ENCODE peak calls at places on chromosomes 13 and 19, in eight cellular contexts. Q is T-helper 9 cell; S is CD4-positive, alpha-beta T cell; O is activated naive CD8-positive, alpha-beta T cell treated with anti-CD3 and anti-CD28 coated beads, Interleukin-2, amount 50 U/mL, for 24 hours; L is EL; P is NCI-H1048; C is OCI-M1; F is lower lobe of right lung. B is an unnamed sample.

GRCh38 chr13:71865858-71866172 is 1.2 kb downstream of the DACH1 start:
- DNase-seq in C (no peak), F (peak; percentile 45), Q (no peak), S (no peak), O (no peak), L (no peak), P (no peak), B (peak; percentile 4)

GRCh38 chr13:104477256-104477655 is 1411.0 kb upstream of the SLC10A2 start:
- DNase-seq in C (no peak), F (no peak), P (no peak), O (no peak), S (no peak), L (peak; percentile 3), Q (no peak), B (no peak)

GRCh38 chr13:30107536-30108136 is 199.7 kb downstream of the KATNAL1 start:
- DNase-seq in P (no peak), Q (no peak), F (peak; percentile 68), L (peak; percentile 76), C (no peak), S (no peak), O (no peak), B (no peak)

GRCh38 chr13:80705371-80706163 is 364.6 kb upstream of the SPRY2 start:
- DNase-seq in S (no peak), L (no peak), Q (no peak), O (no peak), P (no peak), F (no peak), C (no peak), B (no peak)

GRCh38 chr13:109968876-109969577 is 182.6 kb upstream of the IRS2 start:
- DNase-seq in S (no peak), L (no peak), F (no peak), Q (no peak), C (no peak), P (no peak), O (no peak), B (no peak)

GRCh38 chr19:2415281-2415972 is 12.0 kb downstream of the TIMM13 start:
- DNase-seq in O (no peak), F (no peak), Q (no peak), S (no peak), P (no peak), C (no peak), L (no peak), B (no peak)

GRCh38 chr19:43596842-43597461 is 557 bp downstream of the ZNF576 start:
- DNase-seq in P (no peak), C (peak; percentile 43), F (no peak), L (peak; percentile 21), O (no peak), S (no peak), Q (no peak), B (no peak)

GRCh38 chr19:34879563-34879962 is 47.1 kb upstream of the ZNF30 start:
- DNase-seq in L (no peak), F (no peak), C (no peak), S (no peak), Q (no peak), O (no peak), P (no peak), B (no peak)

GRCh38 chr13:75316427-75316826 is 165.5 kb downstream of the TBC1D4 start:
- DNase-seq in F (no peak), C (peak; percentile 12), Q (no peak), L (peak; percentile 8), S (no peak), P (no peak), O (no peak), B (no peak)

GRCh38 chr19:32498641-32499200 is 82.3 kb upstream of the PDCD5 start:
- DNase-seq in L (peak; percentile 1), P (no peak), Q (no peak), O (no peak), C (no peak), F (no peak), S (no peak), B (no peak)

GRCh38 chr19:54523403-54523802 is 20.8 kb downstream of the LAIR2 start:
- DNase-seq in P (no peak), C (no peak), O (peak; percentile 60), Q (no peak), F (no peak), S (no peak), L (peak; percentile 71), B (no peak)

GRCh38 chr13:73173160-73173905 is 114.5 kb downstream of the KLF5 start:
- DNase-seq in F (no peak), S (no peak), C (no peak), P (no peak), L (no peak), O (no peak), Q (no peak), B (no peak)

GRCh38 chr19:1577090-1577928 is 9.2 kb upstream of the MEX3D start:
- DNase-seq in L (no peak), Q (no peak), O (no peak), S (no peak), P (no peak), C (no peak), F (no peak), B (no peak)